ENCODE peak calls at places on chromosome 7, in seven cellular contexts. O is lung, V is kidney, J is endodermal cell, Z is K562, S is OCI-LY7, C is left lung. H is an unnamed sample.

GRCh38 chr7:92790987-92791386 is 45.4 kb downstream of the CDK6 start:
- DNase-seq in O (no peak), V (no peak), J (no peak), Z (no peak), S (no peak), C (no peak), H (peak; percentile 79)

GRCh38 chr7:124652237-124652636 is 113.4 kb downstream of the GPR37 start:
- DNase-seq in O (no peak), V (no peak), J (no peak), Z (no peak), S (no peak), C (no peak), H (no peak)

GRCh38 chr7:118511146-118511545 is 286.6 kb downstream of the ANKRD7 start:
- DNase-seq in O (no peak), V (no peak), J (no peak), Z (no peak), S (no peak), C (no peak), H (no peak)

GRCh38 chr7:36726806-36727503 is 2.7 kb upstream of the AOAH start:
- DNase-seq in O (no peak), V (no peak), J (no peak), Z (no peak), S (no peak), C (no peak), H (no peak)

GRCh38 chr7:150941351-150941982 is 36.7 kb downstream of the KCNH2 start:
- DNase-seq in O (no peak), V (peak; percentile 45), J (no peak), Z (no peak), S (no peak), C (peak; percentile 68), H (no peak)

GRCh38 chr7:78955329-78955728 is 498.1 kb downstream of the MAGI2 start:
- DNase-seq in O (no peak), V (no peak), J (no peak), Z (no peak), S (no peak), C (no peak), H (no peak)

GRCh38 chr7:19530261-19530660 is 178.6 kb downstream of the POLR1F start:
- DNase-seq in O (no peak), V (no peak), J (no peak), Z (no peak), S (no peak), C (no peak), H (no peak)

GRCh38 chr7:91372323-91372722 is 108.1 kb downstream of the FZD1 start:
- DNase-seq in O (no peak), V (no peak), J (no peak), Z (no peak), S (no peak), C (no peak), H (no peak)

GRCh38 chr7:117323877-117324699 is 1.2 kb upstream of the WNT2 start:
- DNase-seq in O (peak; percentile 59), V (peak; percentile 80), J (peak; percentile 80), Z (no peak), S (no peak), C (peak; percentile 83), H (no peak)

GRCh38 chr7:149598721-149599308 is 101.2 kb upstream of the ZNF746 start:
- DNase-seq in O (no peak), V (no peak), J (peak; percentile 81), Z (peak; percentile 56), S (peak; percentile 51), C (no peak), H (no peak)

GRCh38 chr7:32290015-32290414 is 200.2 kb downstream of the LSM5 start:
- DNase-seq in O (peak; percentile 30), V (no peak), J (no peak), Z (no peak), S (no peak), C (no peak), H (no peak)

GRCh38 chr7:76315372-76315771 is 12.9 kb downstream of the HSPB1 start:
- DNase-seq in O (no peak), V (peak; percentile 38), J (no peak), Z (peak; percentile 47), S (peak; percentile 32), C (no peak), H (no peak)

GRCh38 chr7:20199015-20199737 is 18.0 kb downstream of the MACC1 start:
- DNase-seq in O (peak; percentile 74), V (peak; percentile 81), J (no peak), Z (peak; percentile 43), S (peak; percentile 68), C (no peak), H (no peak)

GRCh38 chr7:36448781-36449379 is 59.2 kb downstream of the ANLN start:
- DNase-seq in O (no peak), V (no peak), J (no peak), Z (no peak), S (no peak), C (no peak), H (no peak)

GRCh38 chr7:25908154-25908948 is 243.6 kb upstream of the NFE2L3 start:
- DNase-seq in O (no peak), V (no peak), J (no peak), Z (no peak), S (no peak), C (no peak), H (no peak)

GRCh38 chr7:29202651-29203069 is 8.1 kb downstream of the CHN2 start:
- DNase-seq in O (no peak), V (no peak), J (no peak), Z (no peak), S (peak; percentile 1), C (no peak), H (no peak)

GRCh38 chr7:126574838-126575250 is 677.9 kb downstream of the GRM8 start:
- DNase-seq in O (no peak), V (no peak), J (no peak), Z (no peak), S (no peak), C (peak; percentile 32), H (no peak)

GRCh38 chr7:70032673-70033072 is 434.4 kb downstream of the AUTS2 start:
- DNase-seq in O (no peak), V (no peak), J (no peak), Z (no peak), S (peak; percentile 24), C (no peak), H (no peak)

GRCh38 chr7:13822678-13823077 is 166.8 kb downstream of the ETV1 start:
- DNase-seq in O (no peak), V (no peak), J (no peak), Z (no peak), S (no peak), C (no peak), H (no peak)

GRCh38 chr7:105224884-105225651 is 163.7 kb downstream of the SRPK2 start:
- DNase-seq in O (no peak), V (no peak), J (no peak), Z (peak; percentile 41), S (peak; percentile 7), C (no peak), H (no peak)

GRCh38 chr7:151742713-151743480 is 134.0 kb downstream of the PRKAG2 start:
- DNase-seq in O (no peak), V (peak; percentile 37), J (peak; percentile 77), Z (no peak), S (no peak), C (no peak), H (no peak)

GRCh38 chr7:38825721-38826440 is 83.1 kb downstream of the VPS41 start:
- DNase-seq in O (no peak), V (no peak), J (no peak), Z (no peak), S (no peak), C (no peak), H (no peak)

GRCh38 chr7:98802088-98802780 is 67.6 kb downstream of the TMEM130 start:
- DNase-seq in O (peak; percentile 30), V (peak; percentile 73), J (peak; percentile 64), Z (peak; percentile 80), S (peak; percentile 72), C (peak; percentile 51), H (peak; percentile 95)

GRCh38 chr7:128858380-128859231 is 4.0 kb upstream of the ATP6V1F start:
- DNase-seq in O (no peak), V (peak; percentile 75), J (no peak), Z (peak; percentile 55), S (no peak), C (peak; percentile 76), H (no peak)

GRCh38 chr7:128859232-128860157 is 3.2 kb upstream of the ATP6V1F start:
- DNase-seq in O (no peak), V (no peak), J (no peak), Z (peak; percentile 46), S (peak; percentile 28), C (no peak), H (no peak)

GRCh38 chr7:128862571-128863432 is at the start of gene ATP6V1F:
- DNase-seq in O (peak; percentile 98), V (peak; percentile 99), J (peak; percentile 100), Z (peak; percentile 100), S (peak; percentile 98), C (peak; percentile 99), H (peak; percentile 94)

GRCh38 chr7:128861957-128862570 is 592 bp upstream of the ATP6V1F start:
- DNase-seq in O (no peak), V (no peak), J (no peak), Z (no peak), S (no peak), C (no peak), H (no peak)

GRCh38 chr7:128860158-128861073 is 2.2 kb upstream of the ATP6V1F start:
- DNase-seq in O (no peak), V (no peak), J (peak; percentile 83), Z (peak; percentile 97), S (peak; percentile 45), C (no peak), H (no peak)
- TF ChIP-seq CTCF in O (no peak), V (no peak), J (peak; percentile 48), Z (peak; percentile 60), S (peak; percentile 71), C (no peak), H (no peak)

GRCh38 chr7:134870156-134870555 is 90.7 kb downstream of the CALD1 start:
- DNase-seq in O (no peak), V (no peak), J (no peak), Z (no peak), S (no peak), C (no peak), H (no peak)
- H3K9me3 ChIP-seq in O (no peaks in the 10 kb centered on the region), V (no peaks in the 10 kb centered on the region), J (no peaks in the 10 kb centered on the region), Z (no peaks in the 10 kb centered on the region), S (no peaks in the 10 kb centered on the region), C (no peaks in the 10 kb centered on the region), H (no peaks in the 10 kb centered on the region)

DNA sequence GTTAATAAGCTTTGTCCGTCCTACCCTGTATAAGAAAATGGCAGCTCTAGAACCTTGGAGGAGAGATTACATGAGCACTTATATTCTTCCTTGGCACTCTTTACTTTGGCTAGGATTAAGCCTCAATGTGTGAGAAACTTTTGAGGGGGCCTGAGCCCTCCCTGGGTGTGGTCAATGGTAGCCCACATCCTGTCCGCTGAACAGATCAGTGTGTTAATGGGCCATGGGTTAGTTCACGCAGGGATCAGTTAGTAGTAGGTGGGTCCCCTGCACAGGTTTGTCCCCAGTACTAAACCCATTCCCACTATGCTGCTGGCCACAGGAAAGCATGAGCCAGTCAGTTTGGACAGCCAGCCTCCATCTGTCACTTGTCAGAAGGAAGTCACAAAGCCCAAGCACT is 20.2 kb upstream of the IKZF1 start:
- DNase-seq in O (no peak), V (no peak), J (no peak), Z (no peak), S (no peak), C (no peak), H (no peak)
- H3K4me1 ChIP-seq in O (peaks cover 1% of the 10 kb centered on the region), V (no peaks in the 10 kb centered on the region), J (no peaks in the 10 kb centered on the region), Z (peaks cover 10% of the 10 kb centered on the region), S (peaks cover 34% of the 10 kb centered on the region), C (peaks cover 44% of the 10 kb centered on the region), H (no peaks in the 10 kb centered on the region)

DNA sequence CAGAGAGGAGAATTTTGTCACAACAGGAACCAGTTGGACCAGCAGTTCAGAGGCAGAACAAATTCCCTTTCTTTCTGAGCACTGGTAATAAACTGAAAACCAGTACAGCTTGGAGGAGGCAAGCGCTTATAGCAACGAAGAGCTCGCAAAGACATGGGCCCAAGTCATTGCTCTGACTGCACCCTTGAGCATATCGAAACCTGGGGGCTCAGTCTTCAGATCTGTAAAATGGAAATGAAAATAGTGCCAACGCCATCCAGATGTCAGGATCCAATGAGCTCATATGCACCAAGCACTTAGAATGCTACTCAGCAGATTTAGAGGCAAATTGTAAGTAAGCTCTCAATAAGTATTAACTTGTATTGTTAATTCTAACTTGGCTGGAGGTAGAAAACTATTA is 14.4 kb upstream of the CALU start:
- DNase-seq in O (no peak), V (no peak), J (no peak), Z (no peak), S (no peak), C (no peak), H (no peak)
- TF ChIP-seq CTCF in O (no peak), V (no peak), J (no peak), Z (no peak), S (no peak), C (no peak), H (no peak)

H was measured in ascending aorta.